ENCODE peak calls at places on chromosomes 4 and X, in seven cellular contexts. I, E, J, W, A, L and K are unnamed samples.

GRCh38 chr4:78923459-78924312 is 15.6 kb downstream of the PAQR3 start:
- DNase-seq in I (no peak), E (no peak), J (no peak), W (peak; percentile 12), A (no peak), L (no peak), K (no peak)

GRCh38 chr4:2803624-2804448 is 11.0 kb downstream of the SH3BP2 start:
- DNase-seq in I (no peak), E (no peak), J (no peak), W (peak; percentile 57), A (no peak), L (no peak), K (peak; percentile 73)

GRCh38 chr4:30716671-30717207 is 3.4 kb upstream of the PCDH7 start:
- DNase-seq in I (no peak), E (no peak), J (peak; percentile 33), W (peak; percentile 80), A (no peak), L (peak; percentile 98), K (no peak)

GRCh38 chr4:2827874-2828751 is 15.5 kb upstream of the ADD1 start:
- DNase-seq in I (no peak), E (no peak), J (no peak), W (no peak), A (no peak), L (no peak), K (no peak)

GRCh38 chr4:59161249-59161648 is 2038.9 kb upstream of the ADGRL3 start:
- DNase-seq in I (no peak), E (no peak), J (no peak), W (no peak), A (no peak), L (no peak), K (no peak)

GRCh38 chr4:157204634-157205244 is 15.8 kb upstream of the GRIA2 start:
- DNase-seq in I (peak; percentile 1), E (peak; percentile 86), J (no peak), W (no peak), A (peak; percentile 49), L (peak; percentile 63), K (peak; percentile 17)

GRCh38 chr4:152501846-152502536 is 33.9 kb downstream of the FBXW7 start:
- DNase-seq in I (peak; percentile 41), E (no peak), J (no peak), W (no peak), A (no peak), L (no peak), K (no peak)

GRCh38 chr4:176529574-176529973 is 209.8 kb downstream of the SPCS3 start:
- DNase-seq in I (no peak), E (no peak), J (no peak), W (no peak), A (no peak), L (no peak), K (no peak)

GRCh38 chrX:150119323-150119722 is 181.0 kb upstream of the EOLA2 start:
- DNase-seq in I (no peak), E (no peak), J (no peak), W (no peak), A (no peak), L (no peak), K (no peak)

GRCh38 chr4:16227462-16227868 is 1.2 kb upstream of the TAPT1 start:
- DNase-seq in I (peak; percentile 30), E (no peak), J (peak; percentile 8), W (peak; percentile 53), A (no peak), L (peak; percentile 51), K (peak; percentile 34)

GRCh38 chr4:125551967-125552366 is 237.2 kb downstream of the FAT4 start:
- DNase-seq in I (no peak), E (no peak), J (no peak), W (no peak), A (no peak), L (no peak), K (no peak)

GRCh38 chr4:24809376-24809775 is 14.0 kb downstream of the SOD3 start:
- DNase-seq in I (no peak), E (peak; percentile 51), J (no peak), W (no peak), A (no peak), L (peak; percentile 52), K (no peak)

GRCh38 chr4:143437937-143438336 is 75.6 kb upstream of the SMARCA5 start:
- DNase-seq in I (no peak), E (no peak), J (no peak), W (no peak), A (no peak), L (no peak), K (no peak)

GRCh38 chr4:41883988-41884737 is 51.1 kb upstream of the TMEM33 start:
- DNase-seq in I (no peak), E (no peak), J (no peak), W (no peak), A (no peak), L (no peak), K (no peak)

GRCh38 chrX:153775631-153776595 is 4.9 kb upstream of the SRPK3 start:
- DNase-seq in I (no peak), E (no peak), J (no peak), W (no peak), A (no peak), L (no peak), K (no peak)

GRCh38 chr4:128385199-128385598 is 97.6 kb upstream of the PGRMC2 start:
- DNase-seq in I (no peak), E (no peak), J (no peak), W (no peak), A (no peak), L (peak; percentile 66), K (no peak)

GRCh38 chrX:129646721-129647587 is 7.8 kb downstream of the APLN start:
- DNase-seq in I (no peak), E (peak; percentile 9), J (no peak), W (no peak), A (no peak), L (no peak), K (no peak)

GRCh38 chrX:7088968-7089615 is 58.4 kb upstream of the STS start:
- DNase-seq in I (no peak), E (peak; percentile 49), J (no peak), W (no peak), A (no peak), L (peak; percentile 79), K (no peak)

GRCh38 chrX:132270699-132271098 is 51.5 kb upstream of the RAP2C start:
- DNase-seq in I (peak; percentile 81), E (no peak), J (no peak), W (peak; percentile 77), A (no peak), L (no peak), K (peak; percentile 74)
- H3K4ac ChIP-seq in I (no peak overlapping the region), E (no peak overlapping the region), J (no peak overlapping the region), W (no peak overlapping the region), A (no peak overlapping the region), L (no peak overlapping the region), K (no peak overlapping the region)

DNA sequence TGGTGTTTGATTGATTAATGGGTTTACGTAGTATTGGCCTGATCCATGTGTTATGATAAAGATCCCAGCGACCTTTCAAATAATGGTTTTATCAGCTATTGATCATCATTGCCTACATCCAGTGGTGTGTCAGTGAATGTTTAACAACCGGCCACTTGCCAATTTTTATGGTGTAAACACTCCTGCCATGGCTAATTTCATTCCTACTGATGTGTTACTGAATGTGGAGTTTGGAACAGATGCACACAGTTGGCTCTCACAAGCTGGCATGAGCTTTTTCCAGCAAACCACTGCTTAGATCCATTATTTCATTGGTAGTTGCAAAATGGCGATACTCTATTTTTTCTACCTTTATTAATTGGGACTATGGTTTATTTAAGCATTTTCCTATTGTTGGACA is 139.9 kb downstream of the REPS2 start:
- DNase-seq in I (no peak), E (no peak), J (no peak), W (no peak), A (no peak), L (no peak), K (no peak)
- H3K4ac ChIP-seq in I (no peak overlapping the region), E (no peak overlapping the region), J (no peak overlapping the region), W (no peak overlapping the region), A (no peak overlapping the region), L (no peak overlapping the region), K (no peak overlapping the region)

GRCh38 chr4:71607109-71607508 is 176.8 kb downstream of the GC start:
- DNase-seq in I (no peak), E (no peak), J (no peak), W (no peak), A (no peak), L (no peak), K (no peak)
- H3K4ac ChIP-seq in I (no peak overlapping the region), E (no peak overlapping the region), J (no peak overlapping the region), W (no peak overlapping the region), A (no peak overlapping the region), L (no peak overlapping the region), K (no peak overlapping the region)

DNA sequence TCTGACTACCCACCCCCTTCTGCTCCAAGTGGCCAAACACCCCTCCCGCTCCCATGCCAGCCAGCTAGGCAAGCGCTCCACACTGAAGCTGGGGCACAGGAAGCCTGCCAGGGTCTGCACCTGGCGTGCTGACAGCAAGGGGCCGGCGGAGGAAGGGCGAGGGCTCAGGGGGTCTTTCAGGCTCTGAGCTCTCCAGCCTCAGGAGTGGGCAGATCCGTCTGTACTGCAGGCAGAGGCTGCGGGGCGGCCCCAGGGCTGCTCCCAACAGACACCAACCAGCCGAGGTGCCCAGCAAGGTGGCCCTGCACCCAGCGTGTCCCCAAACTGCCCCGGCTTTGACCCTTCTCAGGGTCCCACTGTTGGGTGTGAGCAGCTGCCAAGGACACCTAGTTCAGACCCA is 14.8 kb downstream of the FAM53A start:
- DNase-seq in I (no peak), E (no peak), J (no peak), W (no peak), A (no peak), L (no peak), K (no peak)
- H3K4ac ChIP-seq in I (no peak overlapping the region), E (no peak overlapping the region), J (no peak overlapping the region), W (no peak overlapping the region), A (no peak overlapping the region), L (no peak overlapping the region), K (no peak overlapping the region)

GRCh38 chr4:88698539-88698938 is 910 bp upstream of the NAP1L5 start:
- DNase-seq in I (no peak), E (no peak), J (no peak), W (no peak), A (no peak), L (peak; percentile 44), K (no peak)

GRCh38 chr4:88696620-88697019 is 1.0 kb downstream of the NAP1L5 start:
- DNase-seq in I (peak; percentile 23), E (no peak), J (no peak), W (no peak), A (no peak), L (no peak), K (no peak)

GRCh38 chr4:88693792-88694191 is 3.8 kb downstream of the NAP1L5 start:
- DNase-seq in I (no peak), E (no peak), J (no peak), W (no peak), A (no peak), L (no peak), K (no peak)

GRCh38 chr4:88697588-88698329 is at the start of gene NAP1L5:
- DNase-seq in I (peak; percentile 85), E (peak; percentile 64), J (no peak), W (peak; percentile 76), A (no peak), L (peak; percentile 63), K (peak; percentile 52)

DNA sequence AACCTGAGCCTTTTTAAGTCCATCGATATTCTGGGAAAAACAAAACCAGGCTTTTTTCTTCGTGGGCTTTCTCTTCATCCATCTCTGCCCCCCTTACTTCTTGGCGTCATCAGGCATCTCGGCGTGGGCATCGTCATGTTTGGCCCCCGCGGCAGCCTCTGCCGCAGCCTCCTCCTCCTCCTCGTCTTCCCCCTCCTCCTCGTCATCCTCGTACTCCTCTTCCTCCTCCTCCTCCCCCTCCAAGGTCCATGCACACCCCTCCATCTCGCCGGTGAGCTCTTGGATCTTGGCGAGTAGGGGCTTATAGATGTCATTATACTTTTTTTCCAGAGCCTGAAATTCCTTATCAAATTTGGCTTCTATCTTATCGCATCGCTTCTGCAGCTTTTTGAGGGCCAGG is 516 bp downstream of the NAP1L5 start:
- DNase-seq in I (peak; percentile 52), E (no peak), J (no peak), W (peak; percentile 28), A (no peak), L (no peak), K (no peak)
- H3K4ac ChIP-seq in I (peak overlapping the region; percentile 59), E (no peak overlapping the region), J (no peak overlapping the region), W (no peak overlapping the region), A (no peak overlapping the region), L (no peak overlapping the region), K (no peak overlapping the region)